ENCODE peak calls at places on chromosomes 3 and 15, in seven cellular contexts. R, H, D, N, F, X and V are unnamed samples.

GRCh38 chr3:154071154-154071553 is 50.0 kb upstream of the ARHGEF26 start:
- DNase-seq in D (no peak), X (no peak), R (no peak), F (no peak), N (no peak), H (no peak), V (no peak)

GRCh38 chr15:48766196-48766595 is 44.7 kb downstream of the CEP152 start:
- DNase-seq in F (no peak), H (no peak), X (no peak), R (no peak), N (no peak), D (no peak), V (no peak)

GRCh38 chr15:80121546-80121945 is 31.3 kb upstream of the FAH start:
- DNase-seq in D (no peak), N (no peak), R (no peak), F (no peak), X (no peak), H (no peak), V (no peak)

GRCh38 chr3:196600359-196600758 is 31.9 kb downstream of the FBXO45 start:
- DNase-seq in N (no peak), H (no peak), X (no peak), R (no peak), D (no peak), F (no peak), V (no peak)

GRCh38 chr3:107794664-107795443 is 272.1 kb downstream of the BBX start:
- DNase-seq in F (no peak), X (no peak), H (no peak), R (no peak), N (no peak), D (peak; percentile 17), V (no peak)

GRCh38 chr3:191373327-191373726 is 43.0 kb upstream of the UTS2B start:
- DNase-seq in N (no peak), R (no peak), F (no peak), X (no peak), H (no peak), D (no peak), V (no peak)

GRCh38 chr3:9779197-9779596 is 9.4 kb upstream of the CAMK1 start:
- DNase-seq in N (no peak), F (no peak), X (no peak), R (no peak), D (no peak), H (no peak), V (no peak)

GRCh38 chr3:37855363-37855970 is 6.2 kb upstream of the CTDSPL start:
- DNase-seq in X (peak; percentile 90), H (peak; percentile 65), N (peak; percentile 69), D (peak; percentile 89), R (peak; percentile 62), F (peak; percentile 91), V (peak; percentile 89)

GRCh38 chr3:133448478-133449122 is 48.7 kb downstream of the BFSP2 start:
- DNase-seq in F (no peak), R (no peak), H (no peak), X (no peak), D (no peak), N (no peak), V (no peak)

GRCh38 chr3:190064112-190064511 is 56.6 kb downstream of the P3H2 start:
- DNase-seq in X (no peak), R (no peak), D (peak; percentile 87), H (no peak), N (no peak), F (no peak), V (no peak)

GRCh38 chr3:161251716-161252115 is 30.6 kb downstream of the NMD3 start:
- DNase-seq in D (no peak), F (no peak), R (no peak), H (no peak), N (no peak), X (no peak), V (no peak)

GRCh38 chr3:124845406-124845805 is 41.8 kb downstream of the ITGB5 start:
- DNase-seq in N (no peak), F (no peak), R (no peak), D (peak; percentile 93), X (no peak), H (no peak), V (no peak)

GRCh38 chr15:82138306-82138705 is 92.5 kb upstream of the MEX3B start:
- DNase-seq in D (no peak), H (no peak), N (no peak), X (no peak), R (no peak), F (no peak), V (no peak)

GRCh38 chr15:63502843-63503738 is 1.3 kb upstream of the USP3 start:
- DNase-seq in H (peak; percentile 62), D (no peak), F (peak; percentile 91), N (peak; percentile 19), X (peak; percentile 97), R (peak; percentile 56), V (peak; percentile 90)

GRCh38 chr15:51750942-51751686 is at the start of gene TMOD2:
- DNase-seq in X (peak; percentile 83), H (peak; percentile 37), D (peak; percentile 75), N (peak; percentile 74), R (peak; percentile 32), F (peak; percentile 77), V (peak; percentile 85)

GRCh38 chr15:28967071-28967470 is 81.3 kb downstream of the APBA2 start:
- DNase-seq in D (no peak), N (no peak), X (no peak), R (no peak), F (no peak), H (no peak), V (no peak)

GRCh38 chr3:177050466-177051237 is 146.6 kb downstream of the TBL1XR1 start:
- DNase-seq in D (peak; percentile 73), F (no peak), N (no peak), X (no peak), R (peak; percentile 5), H (no peak), V (no peak)

GRCh38 chr3:194808709-194809108 is 123.0 kb downstream of the FAM43A start:
- DNase-seq in F (no peak), X (no peak), R (no peak), H (no peak), D (no peak), N (no peak), V (peak; percentile 14)

GRCh38 chr3:142319094-142319493 is 93.7 kb upstream of the GK5 start:
- DNase-seq in R (no peak), N (no peak), X (no peak), D (peak; percentile 42), F (no peak), H (no peak), V (no peak)

GRCh38 chr3:99499235-99499798 is 139.1 kb upstream of the COL8A1 start:
- DNase-seq in N (no peak), D (peak; percentile 68), H (no peak), X (no peak), R (no peak), F (no peak), V (no peak)